ENCODE peak calls at places on chromosomes 6 and 20, in ten cellular contexts. M is A549, J is germinal center, E is HS-27A, D is HTR-8/SVneo, V is HCT116, G is MV-4-11, B is T1000, A is substantia nigra, S is HT1080. T is an unnamed sample.

GRCh38 chr20:5484346-5484745 is 167.6 kb upstream of the PROKR2 start:
- DNase-seq in M (no peak), J (no peak), E (no peak), D (no peak), V (no peak), G (no peak), B (no peak), A (no peak), S (no peak), T (no peak)

GRCh38 chr6:163170294-163170883 is 244.1 kb upstream of the QKI start:
- DNase-seq in M (peak; percentile 27), J (peak; percentile 24), E (no peak), D (peak; percentile 18), V (no peak), G (no peak), B (no peak), A (no peak), S (peak; percentile 41), T (no peak)

GRCh38 chr6:87575423-87575822 is 14.4 kb downstream of the RARS2 start:
- DNase-seq in M (no peak), J (no peak), E (no peak), D (no peak), V (no peak), G (no peak), B (no peak), A (no peak), S (no peak), T (no peak)

GRCh38 chr6:75213112-75213511 is 7.3 kb upstream of the COL12A1 start:
- DNase-seq in M (no peak), J (no peak), E (no peak), D (no peak), V (no peak), G (no peak), B (no peak), A (no peak), S (no peak), T (no peak)

GRCh38 chr6:159871241-159871640 is 19.5 kb upstream of the MAS1 start:
- DNase-seq in M (no peak), J (no peak), E (no peak), D (no peak), V (no peak), G (no peak), B (no peak), A (no peak), S (no peak), T (no peak)

GRCh38 chr6:114576330-114576729 is 233.5 kb upstream of the HS3ST5 start:
- DNase-seq in M (no peak), J (no peak), E (no peak), D (no peak), V (no peak), G (no peak), B (no peak), A (no peak), S (no peak), T (no peak)

GRCh38 chr6:1770435-1770843 is 160.7 kb downstream of the FOXC1 start:
- DNase-seq in M (no peak), J (no peak), E (no peak), D (no peak), V (no peak), G (peak; percentile 90), B (no peak), A (no peak), S (peak; percentile 70), T (no peak)

GRCh38 chr6:133837801-133838349 is 51.0 kb upstream of the TCF21 start:
- DNase-seq in M (peak; percentile 28), J (peak; percentile 41), E (no peak), D (peak; percentile 62), V (peak; percentile 68), G (no peak), B (no peak), A (peak; percentile 1), S (no peak), T (no peak)

GRCh38 chr6:155341130-155341828 is 27.0 kb upstream of the TFB1M start:
- DNase-seq in M (no peak), J (no peak), E (peak; percentile 43), D (no peak), V (no peak), G (peak; percentile 69), B (no peak), A (no peak), S (peak; percentile 70), T (no peak)

GRCh38 chr6:34912715-34913464 is 23.8 kb downstream of the ANKS1A start:
- DNase-seq in M (no peak), J (peak; percentile 7), E (no peak), D (no peak), V (no peak), G (peak; percentile 52), B (no peak), A (no peak), S (peak; percentile 90), T (no peak)

GRCh38 chr6:50655848-50656453 is 57.4 kb upstream of the TFAP2D start:
- DNase-seq in M (peak; percentile 1), J (peak; percentile 3), E (no peak), D (peak; percentile 1), V (no peak), G (no peak), B (no peak), A (no peak), S (no peak), T (no peak)

GRCh38 chr6:149403534-149403933 is 3.5 kb downstream of the SUMO4 start:
- DNase-seq in M (no peak), J (no peak), E (no peak), D (no peak), V (no peak), G (no peak), B (no peak), A (no peak), S (no peak), T (no peak)

GRCh38 chr6:54935739-54936138 is 89.2 kb downstream of the FAM83B start:
- DNase-seq in M (peak; percentile 9), J (no peak), E (no peak), D (peak; percentile 9), V (peak; percentile 94), G (no peak), B (no peak), A (no peak), S (peak; percentile 93), T (no peak)

GRCh38 chr20:10524643-10525042 is 89.5 kb downstream of the SLX4IP start:
- DNase-seq in M (peak; percentile 35), J (no peak), E (no peak), D (no peak), V (peak; percentile 79), G (no peak), B (no peak), A (no peak), S (peak; percentile 88), T (no peak)

GRCh38 chr6:99016355-99016754 is 68.6 kb upstream of the FBXL4 start:
- DNase-seq in M (no peak), J (no peak), E (no peak), D (no peak), V (no peak), G (peak; percentile 100), B (no peak), A (no peak), S (peak; percentile 98), T (no peak)

GRCh38 chr20:8812818-8813217 is 256.1 kb upstream of the PLCB4 start:
- DNase-seq in M (no peak), J (no peak), E (no peak), D (no peak), V (no peak), G (no peak), B (no peak), A (no peak), S (no peak), T (no peak)

GRCh38 chr6:90484903-90485302 is 102.0 kb downstream of the MAP3K7 start:
- DNase-seq in M (no peak), J (no peak), E (no peak), D (no peak), V (no peak), G (no peak), B (no peak), A (peak; percentile 79), S (no peak), T (no peak)

GRCh38 chr6:140001851-140002301 is 627.4 kb upstream of the CITED2 start:
- DNase-seq in M (no peak), J (no peak), E (peak; percentile 73), D (no peak), V (no peak), G (no peak), B (no peak), A (no peak), S (no peak), T (no peak)

GRCh38 chr20:1121439-1121838 is 3.0 kb downstream of the PSMF1 start:
- DNase-seq in M (no peak), J (no peak), E (no peak), D (no peak), V (no peak), G (no peak), B (no peak), A (no peak), S (no peak), T (no peak)

GRCh38 chr20:18679020-18679419 is 91.2 kb downstream of the DTD1 start:
- DNase-seq in M (no peak), J (no peak), E (no peak), D (no peak), V (no peak), G (no peak), B (no peak), A (no peak), S (peak; percentile 18), T (no peak)

GRCh38 chr6:1424306-1424927 is 35.0 kb downstream of the FOXF2 start:
- DNase-seq in M (peak; percentile 63), J (peak; percentile 30), E (peak; percentile 9), D (peak; percentile 79), V (peak; percentile 60), G (peak; percentile 30), B (peak; percentile 12), A (no peak), S (peak; percentile 49), T (peak; percentile 44)

GRCh38 chr6:29705389-29706231 is 17.6 kb upstream of the HLA-F start:
- DNase-seq in M (peak; percentile 39), J (no peak), E (no peak), D (peak; percentile 60), V (peak; percentile 48), G (no peak), B (no peak), A (no peak), S (peak; percentile 49), T (no peak)

GRCh38 chr6:26175428-26176181 is 88.4 kb downstream of the HFE start:
- DNase-seq in M (no peak), J (peak; percentile 58), E (no peak), D (peak; percentile 40), V (no peak), G (peak; percentile 75), B (no peak), A (no peak), S (peak; percentile 62), T (no peak)

GRCh38 chr6:2999005-2999620 is 581 bp upstream of the NQO2 start:
- DNase-seq in M (no peak), J (peak; percentile 11), E (peak; percentile 45), D (no peak), V (no peak), G (peak; percentile 62), B (peak; percentile 83), A (peak; percentile 56), S (peak; percentile 75), T (no peak)

GRCh38 chr6:167855825-167856425 is 29.2 kb downstream of the AFDN start:
- DNase-seq in M (peak; percentile 2), J (no peak), E (peak; percentile 14), D (peak; percentile 31), V (peak; percentile 19), G (peak; percentile 93), B (no peak), A (no peak), S (peak; percentile 93), T (no peak)

GRCh38 chr6:150299873-150300485 is 68.8 kb upstream of the IYD start:
- DNase-seq in M (no peak), J (no peak), E (no peak), D (no peak), V (no peak), G (no peak), B (no peak), A (no peak), S (no peak), T (no peak)

GRCh38 chr6:90343581-90343980 is 46.9 kb upstream of the BACH2 start:
- DNase-seq in M (no peak), J (no peak), E (no peak), D (no peak), V (peak; percentile 10), G (no peak), B (no peak), A (no peak), S (peak; percentile 46), T (no peak)

GRCh38 chr6:142744836-142745235 is 200.1 kb downstream of the HIVEP2 start:
- DNase-seq in M (no peak), J (no peak), E (no peak), D (no peak), V (no peak), G (no peak), B (no peak), A (no peak), S (no peak), T (no peak)

T was measured in cardiac septum.